ENCODE peak calls at places on chromosomes 12 and 14, in eight cellular contexts. Z, L, R, S, C, H, T and I are unnamed samples.
A peak's percentile ranks its signal among the peaks of the same experiment; 100 is the strongest.

GRCh38 chr12:25051171-25051570 is 102.3 kb upstream of the BCAT1 start:
- DNase-seq in Z (no peak), L (no peak), R (no peak), S (no peak), C (no peak), H (no peak), T (no peak), I (no peak)

GRCh38 chr12:82757611-82758010 is 70.9 kb downstream of the TMTC2 start:
- DNase-seq in Z (no peak), L (no peak), R (no peak), S (no peak), C (no peak), H (no peak), T (no peak), I (no peak)

GRCh38 chr12:28172434-28173030 is 17.7 kb upstream of the CCDC91 start:
- DNase-seq in Z (peak; percentile 91), L (no peak), R (no peak), S (peak; percentile 4), C (no peak), H (no peak), T (no peak), I (peak; percentile 37)

GRCh38 chr12:108712164-108712924 is 19.0 kb downstream of the CORO1C start:
- DNase-seq in Z (no peak), L (no peak), R (no peak), S (no peak), C (no peak), H (no peak), T (no peak), I (no peak)

GRCh38 chr14:64114166-64114565 is 180.0 kb downstream of the ESR2 start:
- DNase-seq in Z (no peak), L (no peak), R (no peak), S (no peak), C (no peak), H (no peak), T (no peak), I (no peak)

GRCh38 chr12:94134226-94134795 is 14.1 kb upstream of the PLXNC1 start:
- DNase-seq in Z (peak; percentile 70), L (no peak), R (peak; percentile 18), S (no peak), C (no peak), H (no peak), T (no peak), I (peak; percentile 50)

GRCh38 chr12:104415308-104415980 is 41.3 kb upstream of the CHST11 start:
- DNase-seq in Z (no peak), L (no peak), R (no peak), S (no peak), C (no peak), H (no peak), T (no peak), I (no peak)

GRCh38 chr12:5102261-5102789 is 58.6 kb downstream of the KCNA5 start:
- DNase-seq in Z (no peak), L (no peak), R (no peak), S (no peak), C (no peak), H (no peak), T (no peak), I (no peak)

GRCh38 chr14:106268013-106268727 is 741.8 kb downstream of the TMEM121 start:
- DNase-seq in Z (peak; percentile 4), L (no peak), R (no peak), S (no peak), C (no peak), H (peak; percentile 90), T (peak; percentile 81), I (peak; percentile 2)

GRCh38 chr12:132066345-132066685 is 77.8 kb downstream of the DDX51 start:
- DNase-seq in Z (no peak), L (no peak), R (no peak), S (no peak), C (no peak), H (peak; percentile 68), T (no peak), I (no peak)

GRCh38 chr14:75125617-75126016 is 1.2 kb downstream of the NEK9 start:
- DNase-seq in Z (no peak), L (no peak), R (no peak), S (no peak), C (no peak), H (no peak), T (no peak), I (no peak)

GRCh38 chr12:127343941-127344340 is 923.0 kb upstream of the TMEM132C start:
- DNase-seq in Z (no peak), L (no peak), R (no peak), S (no peak), C (no peak), H (no peak), T (no peak), I (no peak)

GRCh38 chr14:50607181-50607580 is 47.2 kb downstream of the ATL1 start:
- DNase-seq in Z (no peak), L (no peak), R (no peak), S (no peak), C (no peak), H (peak; percentile 65), T (no peak), I (no peak)

GRCh38 chr12:15088115-15088514 is 115.3 kb downstream of the PDE6H start:
- DNase-seq in Z (peak; percentile 2), L (peak; percentile 2), R (no peak), S (no peak), C (no peak), H (no peak), T (no peak), I (no peak)

GRCh38 chr12:92553389-92553788 is 149.4 kb upstream of the PLEKHG7 start:
- DNase-seq in Z (peak; percentile 93), L (no peak), R (peak; percentile 61), S (no peak), C (peak; percentile 70), H (no peak), T (no peak), I (no peak)

GRCh38 chr14:60317609-60318008 is 68.6 kb downstream of the PPM1A start:
- DNase-seq in Z (no peak), L (peak; percentile 76), R (no peak), S (no peak), C (no peak), H (no peak), T (no peak), I (no peak)

GRCh38 chr12:105948331-105948730 is 190.4 kb downstream of the NUAK1 start:
- DNase-seq in Z (no peak), L (no peak), R (peak; percentile 32), S (no peak), C (no peak), H (no peak), T (no peak), I (no peak)

GRCh38 chr14:56273151-56273550 is 154.9 kb downstream of the PELI2 start:
- DNase-seq in Z (no peak), L (no peak), R (no peak), S (no peak), C (no peak), H (no peak), T (no peak), I (no peak)

GRCh38 chr12:5272061-5272820 is 159.7 kb upstream of the NTF3 start:
- DNase-seq in Z (no peak), L (no peak), R (no peak), S (no peak), C (no peak), H (no peak), T (no peak), I (no peak)

GRCh38 chr14:55957950-55958349 is 160.3 kb upstream of the PELI2 start:
- DNase-seq in Z (no peak), L (no peak), R (no peak), S (peak; percentile 92), C (no peak), H (no peak), T (no peak), I (peak; percentile 47)

GRCh38 chr14:100147691-100148464 is 11.6 kb downstream of the DEGS2 start:
- DNase-seq in Z (no peak), L (no peak), R (no peak), S (no peak), C (no peak), H (no peak), T (no peak), I (no peak)

GRCh38 chr12:124566181-124567034 is 1.0 kb downstream of the NCOR2 start:
- DNase-seq in Z (peak; percentile 72), L (peak; percentile 57), R (peak; percentile 85), S (peak; percentile 78), C (peak; percentile 92), H (peak; percentile 91), T (peak; percentile 37), I (peak; percentile 75)

GRCh38 chr14:67240168-67240932 is 885 bp upstream of the PALS1 start:
- DNase-seq in Z (peak; percentile 82), L (peak; percentile 14), R (peak; percentile 48), S (no peak), C (peak; percentile 40), H (peak; percentile 74), T (peak; percentile 2), I (peak; percentile 30)

GRCh38 chr14:66657780-66658179 is 149.8 kb downstream of the GPHN start:
- DNase-seq in Z (no peak), L (no peak), R (no peak), S (no peak), C (no peak), H (no peak), T (no peak), I (no peak)

GRCh38 chr12:84911331-84912190 is 1.0 kb downstream of the SLC6A15 start:
- DNase-seq in Z (peak; percentile 85), L (no peak), R (peak; percentile 90), S (peak; percentile 72), C (no peak), H (no peak), T (no peak), I (peak; percentile 90)

GRCh38 chr12:124365726-124366430 is 71.0 kb downstream of the RFLNA start:
- DNase-seq in Z (no peak), L (no peak), R (no peak), S (no peak), C (no peak), H (no peak), T (no peak), I (no peak)

GRCh38 chr12:3225154-3225795 is 148.1 kb downstream of the TSPAN9 start:
- DNase-seq in Z (no peak), L (no peak), R (no peak), S (no peak), C (no peak), H (no peak), T (no peak), I (no peak)

GRCh38 chr14:86858591-86858990 is 1134.4 kb downstream of the GALC start:
- DNase-seq in Z (no peak), L (no peak), R (no peak), S (no peak), C (no peak), H (no peak), T (no peak), I (no peak)

GRCh38 chr14:76085358-76085757 is 66.4 kb upstream of the GPATCH2L start:
- DNase-seq in Z (no peak), L (no peak), R (no peak), S (no peak), C (no peak), H (no peak), T (no peak), I (no peak)